ENCODE peak calls at places on chromosomes 12 and 14, in seven cellular contexts. One of them, this sample, is unnamed.

GRCh38 chr12:99810718-99811593 is 163.4 kb downstream of the GARIN6 start:
- DNase-seq in activated T-helper 1 cell treated with Interleukin-2 at 50 U/mL for 16 hours: no peak
- DNase-seq in NCI-H1092 treated with DMSO at 0.1 percent for 48 hours: peak; percentile 83
- DNase-seq in adrenal gland: no peak
- DNase-seq in sciatic nerve: no peak
- DNase-seq in stimulated activated CD8-positive, alpha-beta memory T cell treated with anti-CD3 and anti-CD28 coated beads, Interleukin-2, amount 100 ng/mL, for 1 hour: no peak
- DNase-seq in brain microvascular endothelial cell: peak; percentile 12
- DNase-seq in this sample: no peak

GRCh38 chr14:47391105-47391504 is 284.3 kb downstream of the MDGA2 start:
- DNase-seq in activated T-helper 1 cell treated with Interleukin-2 at 50 U/mL for 16 hours: no peak
- DNase-seq in NCI-H1092 treated with DMSO at 0.1 percent for 48 hours: no peak
- DNase-seq in adrenal gland: no peak
- DNase-seq in sciatic nerve: no peak
- DNase-seq in stimulated activated CD8-positive, alpha-beta memory T cell treated with anti-CD3 and anti-CD28 coated beads, Interleukin-2, amount 100 ng/mL, for 1 hour: no peak
- DNase-seq in brain microvascular endothelial cell: no peak
- DNase-seq in this sample: no peak

GRCh38 chr12:33586576-33586975 is 147.0 kb upstream of the SYT10 start:
- DNase-seq in activated T-helper 1 cell treated with Interleukin-2 at 50 U/mL for 16 hours: no peak
- DNase-seq in NCI-H1092 treated with DMSO at 0.1 percent for 48 hours: no peak
- DNase-seq in adrenal gland: no peak
- DNase-seq in sciatic nerve: no peak
- DNase-seq in stimulated activated CD8-positive, alpha-beta memory T cell treated with anti-CD3 and anti-CD28 coated beads, Interleukin-2, amount 100 ng/mL, for 1 hour: no peak
- DNase-seq in brain microvascular endothelial cell: no peak
- DNase-seq in this sample: no peak

GRCh38 chr12:131402781-131403396 is 308.0 kb upstream of the SFSWAP start:
- DNase-seq in activated T-helper 1 cell treated with Interleukin-2 at 50 U/mL for 16 hours: no peak
- DNase-seq in NCI-H1092 treated with DMSO at 0.1 percent for 48 hours: no peak
- DNase-seq in adrenal gland: peak; percentile 41
- DNase-seq in sciatic nerve: no peak
- DNase-seq in stimulated activated CD8-positive, alpha-beta memory T cell treated with anti-CD3 and anti-CD28 coated beads, Interleukin-2, amount 100 ng/mL, for 1 hour: no peak
- DNase-seq in brain microvascular endothelial cell: no peak
- DNase-seq in this sample: no peak

GRCh38 chr14:100536141-100536540 is 51.1 kb downstream of the BEGAIN start:
- DNase-seq in activated T-helper 1 cell treated with Interleukin-2 at 50 U/mL for 16 hours: no peak
- DNase-seq in NCI-H1092 treated with DMSO at 0.1 percent for 48 hours: no peak
- DNase-seq in adrenal gland: no peak
- DNase-seq in sciatic nerve: peak; percentile 55
- DNase-seq in stimulated activated CD8-positive, alpha-beta memory T cell treated with anti-CD3 and anti-CD28 coated beads, Interleukin-2, amount 100 ng/mL, for 1 hour: no peak
- DNase-seq in brain microvascular endothelial cell: no peak
- DNase-seq in this sample: no peak

GRCh38 chr12:7369274-7369729 is 65.4 kb downstream of the ACSM4 start:
- DNase-seq in activated T-helper 1 cell treated with Interleukin-2 at 50 U/mL for 16 hours: no peak
- DNase-seq in NCI-H1092 treated with DMSO at 0.1 percent for 48 hours: no peak
- DNase-seq in adrenal gland: no peak
- DNase-seq in sciatic nerve: no peak
- DNase-seq in stimulated activated CD8-positive, alpha-beta memory T cell treated with anti-CD3 and anti-CD28 coated beads, Interleukin-2, amount 100 ng/mL, for 1 hour: no peak
- DNase-seq in brain microvascular endothelial cell: peak; percentile 62
- DNase-seq in this sample: no peak

GRCh38 chr14:88045705-88046104 is 40.8 kb downstream of the GPR65 start:
- DNase-seq in activated T-helper 1 cell treated with Interleukin-2 at 50 U/mL for 16 hours: no peak
- DNase-seq in NCI-H1092 treated with DMSO at 0.1 percent for 48 hours: no peak
- DNase-seq in adrenal gland: peak; percentile 29
- DNase-seq in sciatic nerve: no peak
- DNase-seq in stimulated activated CD8-positive, alpha-beta memory T cell treated with anti-CD3 and anti-CD28 coated beads, Interleukin-2, amount 100 ng/mL, for 1 hour: no peak
- DNase-seq in brain microvascular endothelial cell: no peak
- DNase-seq in this sample: no peak

GRCh38 chr12:29563636-29564035 is 66.2 kb upstream of the OVCH1 start:
- DNase-seq in activated T-helper 1 cell treated with Interleukin-2 at 50 U/mL for 16 hours: no peak
- DNase-seq in NCI-H1092 treated with DMSO at 0.1 percent for 48 hours: no peak
- DNase-seq in adrenal gland: no peak
- DNase-seq in sciatic nerve: no peak
- DNase-seq in stimulated activated CD8-positive, alpha-beta memory T cell treated with anti-CD3 and anti-CD28 coated beads, Interleukin-2, amount 100 ng/mL, for 1 hour: no peak
- DNase-seq in brain microvascular endothelial cell: no peak
- DNase-seq in this sample: no peak

GRCh38 chr12:129762436-129762835 is 141.4 kb downstream of the TMEM132D start:
- DNase-seq in activated T-helper 1 cell treated with Interleukin-2 at 50 U/mL for 16 hours: no peak
- DNase-seq in NCI-H1092 treated with DMSO at 0.1 percent for 48 hours: no peak
- DNase-seq in adrenal gland: no peak
- DNase-seq in sciatic nerve: no peak
- DNase-seq in stimulated activated CD8-positive, alpha-beta memory T cell treated with anti-CD3 and anti-CD28 coated beads, Interleukin-2, amount 100 ng/mL, for 1 hour: no peak
- DNase-seq in brain microvascular endothelial cell: no peak
- DNase-seq in this sample: no peak

GRCh38 chr12:39764944-39765560 is 145.4 kb upstream of the ABCD2 start:
- DNase-seq in activated T-helper 1 cell treated with Interleukin-2 at 50 U/mL for 16 hours: no peak
- DNase-seq in NCI-H1092 treated with DMSO at 0.1 percent for 48 hours: peak; percentile 36
- DNase-seq in adrenal gland: no peak
- DNase-seq in sciatic nerve: no peak
- DNase-seq in stimulated activated CD8-positive, alpha-beta memory T cell treated with anti-CD3 and anti-CD28 coated beads, Interleukin-2, amount 100 ng/mL, for 1 hour: no peak
- DNase-seq in brain microvascular endothelial cell: peak; percentile 15
- DNase-seq in this sample: no peak

GRCh38 chr12:41619705-41620104 is 431.6 kb downstream of the PDZRN4 start:
- DNase-seq in activated T-helper 1 cell treated with Interleukin-2 at 50 U/mL for 16 hours: no peak
- DNase-seq in NCI-H1092 treated with DMSO at 0.1 percent for 48 hours: no peak
- DNase-seq in adrenal gland: no peak
- DNase-seq in sciatic nerve: no peak
- DNase-seq in stimulated activated CD8-positive, alpha-beta memory T cell treated with anti-CD3 and anti-CD28 coated beads, Interleukin-2, amount 100 ng/mL, for 1 hour: no peak
- DNase-seq in brain microvascular endothelial cell: no peak
- DNase-seq in this sample: no peak

GRCh38 chr12:12872139-12872933 is 19.0 kb upstream of the GPRC5A start:
- DNase-seq in activated T-helper 1 cell treated with Interleukin-2 at 50 U/mL for 16 hours: no peak
- DNase-seq in NCI-H1092 treated with DMSO at 0.1 percent for 48 hours: no peak
- DNase-seq in adrenal gland: no peak
- DNase-seq in sciatic nerve: no peak
- DNase-seq in stimulated activated CD8-positive, alpha-beta memory T cell treated with anti-CD3 and anti-CD28 coated beads, Interleukin-2, amount 100 ng/mL, for 1 hour: no peak
- DNase-seq in brain microvascular endothelial cell: peak; percentile 83
- DNase-seq in this sample: no peak

This sample was measured in CD4-positive, alpha-beta T cell.